ENCODE peak calls at places on chromosomes 16 and 17, in eight cellular contexts. K, F, R, Y, Z, M, X and V are unnamed samples.
A peak's percentile ranks its signal among the peaks of the same experiment; 100 is the strongest.

GRCh38 chr16:23959069-23959800 is 123.5 kb downstream of the PRKCB start:
- DNase-seq in K (no peak), Y (no peak), Z (no peak), R (no peak), F (no peak), M (no peak), X (no peak), V (no peak)

GRCh38 chr17:82103588-82104451 is 5.8 kb upstream of the FASN start:
- DNase-seq in F (peak; percentile 89), Y (peak; percentile 54), X (no peak), M (no peak), Z (no peak), K (no peak), R (no peak), V (peak; percentile 26)

GRCh38 chr17:78391843-78392242 is 13.4 kb downstream of the PGS1 start:
- DNase-seq in K (peak; percentile 18), F (no peak), Z (no peak), R (peak; percentile 50), Y (no peak), X (no peak), M (no peak), V (no peak)

GRCh38 chr16:51630051-51630450 is 479.0 kb upstream of the SALL1 start:
- DNase-seq in M (no peak), X (no peak), Y (no peak), F (no peak), R (no peak), Z (no peak), K (no peak), V (no peak)

GRCh38 chr17:77737442-77738265 is 220.8 kb upstream of the TNRC6C start:
- DNase-seq in M (no peak), K (no peak), Y (no peak), F (peak; percentile 48), X (no peak), R (no peak), Z (peak; percentile 26), V (no peak)

GRCh38 chr16:59432934-59433333 is 698.8 kb upstream of the GOT2 start:
- DNase-seq in X (no peak), Y (no peak), K (no peak), R (no peak), Z (no peak), M (no peak), F (no peak), V (no peak)

GRCh38 chr17:78427140-78427539 is 48.7 kb downstream of the PGS1 start:
- DNase-seq in Y (no peak), X (no peak), M (no peak), R (no peak), F (no peak), Z (no peak), K (no peak), V (no peak)

GRCh38 chr16:27924411-27925118 is 138.9 kb downstream of the GSG1L start:
- DNase-seq in K (no peak), R (no peak), F (no peak), X (no peak), Y (no peak), M (no peak), Z (no peak), V (no peak)

GRCh38 chr16:69085032-69085695 is 20.3 kb upstream of the HAS3 start:
- DNase-seq in Z (no peak), Y (no peak), R (no peak), F (no peak), K (no peak), M (no peak), X (no peak), V (no peak)

GRCh38 chr16:54454616-54455015 is 168.0 kb upstream of the IRX3 start:
- DNase-seq in Z (no peak), R (no peak), F (no peak), X (no peak), Y (no peak), K (no peak), M (no peak), V (no peak)

GRCh38 chr17:77419547-77420475 is 279.0 kb downstream of the SEC14L1 start:
- DNase-seq in X (no peak), F (no peak), Z (peak; percentile 50), R (no peak), Y (peak; percentile 70), K (no peak), M (peak; percentile 27), V (no peak)

GRCh38 chr16:69535123-69536050 is 30.4 kb upstream of the NFAT5 start:
- DNase-seq in Z (no peak), Y (no peak), R (peak; percentile 66), F (no peak), X (no peak), M (no peak), K (no peak), V (no peak)

GRCh38 chr17:1047177-1047885 is 50.4 kb downstream of the TIMM22 start:
- DNase-seq in Z (no peak), F (peak; percentile 68), K (no peak), X (no peak), M (no peak), R (no peak), Y (no peak), V (no peak)

GRCh38 chr17:5050281-5050680 is 15.1 kb upstream of the SLC52A1 start:
- DNase-seq in F (no peak), Y (no peak), X (no peak), Z (no peak), R (peak; percentile 69), K (no peak), M (no peak), V (peak; percentile 64)

GRCh38 chr17:62791235-62792121 is 16.6 kb downstream of the MARCHF10 start:
- DNase-seq in Z (no peak), K (peak; percentile 62), F (no peak), M (no peak), Y (no peak), X (no peak), R (peak; percentile 79), V (peak; percentile 64)

GRCh38 chr17:259341-259976 is 78.0 kb upstream of the DOC2B start:
- DNase-seq in M (no peak), Y (no peak), Z (no peak), R (no peak), X (no peak), F (peak; percentile 43), K (no peak), V (no peak)

GRCh38 chr16:10121496-10121895 is 60.7 kb downstream of the GRIN2A start:
- DNase-seq in X (no peak), Z (no peak), K (peak; percentile 49), M (no peak), F (no peak), Y (no peak), R (peak; percentile 65), V (no peak)

GRCh38 chr17:30230596-30231125 is 4.8 kb downstream of the SLC6A4 start:
- DNase-seq in Y (no peak), K (no peak), Z (no peak), M (no peak), X (no peak), R (no peak), F (no peak), V (no peak)

GRCh38 chr16:3087243-3087791 is 11.8 kb downstream of the ZSCAN10 start:
- DNase-seq in Y (peak; percentile 47), M (no peak), Z (no peak), X (no peak), R (no peak), F (no peak), K (no peak), V (no peak)

GRCh38 chr17:29162909-29163341 is 17.3 kb downstream of the MYO18A start:
- DNase-seq in X (no peak), K (no peak), Y (no peak), Z (no peak), F (no peak), R (peak; percentile 68), M (no peak), V (no peak)

GRCh38 chr17:77282524-77283515 is 142.1 kb downstream of the SEC14L1 start:
- DNase-seq in F (peak; percentile 73), K (no peak), Z (no peak), Y (no peak), M (peak; percentile 26), R (no peak), X (no peak), V (no peak)

GRCh38 chr17:1961187-1961586 is 63.9 kb downstream of the RTN4RL1 start:
- DNase-seq in X (no peak), M (no peak), F (no peak), Y (no peak), K (no peak), Z (no peak), R (no peak), V (no peak)

GRCh38 chr17:77863814-77864161 is 94.7 kb upstream of the TNRC6C start:
- DNase-seq in F (peak; percentile 66), K (no peak), Z (no peak), X (no peak), R (peak; percentile 43), Y (peak; percentile 34), M (no peak), V (no peak)

GRCh38 chr16:29007865-29008593 is 23.2 kb downstream of the LAT start:
- DNase-seq in Y (no peak), F (no peak), R (peak; percentile 83), M (no peak), X (peak; percentile 42), K (no peak), Z (no peak), V (peak; percentile 6)

GRCh38 chr17:81434079-81434478 is 38.8 kb downstream of the BAHCC1 start:
- DNase-seq in R (peak; percentile 49), X (no peak), Y (no peak), M (no peak), F (no peak), K (no peak), Z (no peak), V (no peak)

GRCh38 chr16:86165479-86165878 is 266.5 kb downstream of the IRF8 start:
- DNase-seq in R (no peak), X (no peak), Z (no peak), F (no peak), M (no peak), K (no peak), Y (no peak), V (no peak)

GRCh38 chr17:557371-557770 is 157.3 kb downstream of the VPS53 start:
- DNase-seq in X (no peak), R (no peak), F (no peak), K (no peak), Z (no peak), M (no peak), Y (no peak), V (no peak)

GRCh38 chr16:73228649-73229048 is 180.7 kb upstream of the ZFHX3 start:
- DNase-seq in Z (no peak), M (no peak), Y (no peak), R (peak; percentile 26), X (no peak), K (peak; percentile 68), F (no peak), V (no peak)

GRCh38 chr17:28883967-28884702 is 13.4 kb downstream of the FLOT2 start:
- DNase-seq in Y (no peak), K (no peak), M (no peak), R (no peak), F (no peak), X (no peak), Z (no peak), V (no peak)

GRCh38 chr17:38751144-38751802 is 1.3 kb upstream of the PSMB3 start:
- DNase-seq in F (no peak), Z (peak; percentile 59), X (no peak), R (no peak), Y (peak; percentile 42), K (no peak), M (peak; percentile 39), V (no peak)

GRCh38 chr17:38338053-38338452 is 5.7 kb downstream of the GPR179 start:
- DNase-seq in X (no peak), Z (peak; percentile 14), M (peak; percentile 53), F (no peak), K (no peak), Y (no peak), R (no peak), V (no peak)

GRCh38 chr17:79681101-79681621 is 49.6 kb upstream of the ENPP7 start:
- DNase-seq in M (no peak), X (no peak), Y (no peak), R (no peak), K (no peak), F (no peak), Z (no peak), V (no peak)

GRCh38 chr16:72066747-72067146 is 3.7 kb downstream of the HPR start:
- DNase-seq in Y (no peak), Z (peak; percentile 17), R (peak; percentile 59), F (no peak), M (no peak), K (no peak), X (no peak), V (peak; percentile 56)

GRCh38 chr17:6712854-6713129 is 377 bp downstream of the SLC13A5 start:
- DNase-seq in K (no peak), R (no peak), M (no peak), Y (no peak), F (no peak), Z (no peak), X (no peak), V (no peak)